ENCODE peak calls at places on chromosomes 11 and 22, in ten cellular contexts. H, Q, Y, K, S, N, A, E, L and T are unnamed samples.
A peak's percentile ranks its signal among the peaks of the same experiment; 100 is the strongest.

GRCh38 chr11:5665746-5666395 is 19.0 kb downstream of the TRIM5 start:
- DNase-seq in A (no peak), N (no peak), K (no peak), H (no peak), Y (no peak), Q (no peak), S (no peak), L (no peak), E (no peak), T (no peak)

GRCh38 chr11:67252831-67253239 is 13.4 kb upstream of the GRK2 start:
- DNase-seq in Y (no peak), L (no peak), S (peak; percentile 65), N (no peak), E (no peak), Q (no peak), K (peak; percentile 46), A (no peak), H (peak; percentile 31), T (no peak)

GRCh38 chr11:132782102-132782501 is 750.2 kb downstream of the OPCML start:
- DNase-seq in Q (no peak), E (no peak), S (no peak), Y (no peak), N (no peak), A (no peak), L (no peak), H (no peak), K (no peak), T (no peak)

GRCh38 chr11:95512682-95513081 is 276.9 kb downstream of the FAM76B start:
- DNase-seq in S (peak; percentile 63), Y (no peak), Q (no peak), H (peak; percentile 49), E (no peak), A (no peak), N (no peak), L (peak; percentile 23), K (peak; percentile 96), T (peak; percentile 71)

GRCh38 chr11:45646275-45646970 is 19.0 kb downstream of the CHST1 start:
- DNase-seq in E (peak; percentile 32), Q (no peak), L (no peak), N (no peak), Y (no peak), S (peak; percentile 27), A (no peak), H (no peak), K (no peak), T (no peak)

GRCh38 chr11:64178203-64178602 is 7.8 kb upstream of the STIP1 start:
- DNase-seq in Q (no peak), A (no peak), S (no peak), E (no peak), N (no peak), L (no peak), Y (no peak), K (no peak), H (no peak), T (no peak)

GRCh38 chr11:72369786-72370185 is 64.5 kb downstream of the CLPB start:
- DNase-seq in Y (no peak), Q (no peak), K (no peak), A (no peak), H (no peak), N (no peak), L (no peak), E (no peak), S (no peak), T (no peak)

GRCh38 chr22:39297490-39298193 is 21.8 kb downstream of the RPL3 start:
- DNase-seq in Q (no peak), L (peak; percentile 46), K (no peak), A (no peak), Y (peak; percentile 81), H (no peak), S (no peak), E (no peak), N (peak; percentile 46), T (no peak)

GRCh38 chr11:65470433-65470832 is 28.4 kb upstream of the MALAT1 start:
- DNase-seq in L (no peak), S (no peak), K (no peak), Y (no peak), E (no peak), A (no peak), H (no peak), Q (no peak), N (no peak), T (no peak)

GRCh38 chr22:24156915-24157782 is 24.1 kb upstream of the SUSD2 start:
- DNase-seq in A (peak; percentile 93), Y (peak; percentile 87), N (peak; percentile 87), E (peak; percentile 98), Q (peak; percentile 84), K (peak; percentile 66), L (peak; percentile 93), H (peak; percentile 83), S (peak; percentile 74), T (peak; percentile 86)

GRCh38 chr11:44889266-44889665 is 61.4 kb downstream of the TP53I11 start:
- DNase-seq in N (no peak), S (no peak), K (no peak), H (no peak), E (no peak), L (no peak), Q (no peak), Y (no peak), A (no peak), T (no peak)

GRCh38 chr11:68369756-68370155 is 57.4 kb downstream of the LRP5 start:
- DNase-seq in K (no peak), N (no peak), A (no peak), Y (no peak), L (no peak), S (no peak), H (no peak), Q (no peak), E (no peak), T (no peak)
- H3K27ac ChIP-seq in K (no peak overlapping the region), N (peak overlapping the region; percentile 77), A (no peak overlapping the region), Y (no peak overlapping the region), L (peak overlapping the region; percentile 95), S (no peak overlapping the region), H (peak overlapping the region; percentile 85), Q (no peak overlapping the region), E (peak overlapping the region; percentile 73), T (no peak overlapping the region)

DNA sequence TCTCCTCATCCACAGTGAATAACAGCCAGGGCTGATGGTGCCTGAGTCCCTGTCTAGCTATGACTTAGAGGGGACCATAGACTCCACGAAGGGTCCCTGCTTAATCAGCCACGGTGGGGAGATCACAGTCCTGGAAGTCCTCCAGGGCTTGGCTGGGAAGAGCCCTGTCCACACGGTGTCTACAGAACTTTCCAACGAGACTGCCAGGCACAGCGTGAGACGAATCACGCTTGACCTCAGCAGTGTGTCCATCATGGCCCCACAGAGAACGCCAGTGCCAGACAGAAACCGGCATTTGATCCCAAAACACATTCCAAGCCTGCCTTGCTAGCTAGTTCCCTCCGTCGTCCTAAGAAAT is 143.4 kb downstream of the CRYBB2 start:
- DNase-seq in Y (peak; percentile 10), N (no peak), A (no peak), S (no peak), H (no peak), E (peak; percentile 54), Q (no peak), K (no peak), L (no peak), T (no peak)
- H3K4me1 ChIP-seq in Y (peaks cover 6% of the 10 kb centered on the region), N (peaks cover 45% of the 10 kb centered on the region), A (no peaks in the 10 kb centered on the region), S (no peaks in the 10 kb centered on the region), H (peaks cover 33% of the 10 kb centered on the region), E (peaks cover 56% of the 10 kb centered on the region), Q (peaks cover 4% of the 10 kb centered on the region), K (no peaks in the 10 kb centered on the region), L (peaks cover 19% of the 10 kb centered on the region), T (no peaks in the 10 kb centered on the region)

DNA sequence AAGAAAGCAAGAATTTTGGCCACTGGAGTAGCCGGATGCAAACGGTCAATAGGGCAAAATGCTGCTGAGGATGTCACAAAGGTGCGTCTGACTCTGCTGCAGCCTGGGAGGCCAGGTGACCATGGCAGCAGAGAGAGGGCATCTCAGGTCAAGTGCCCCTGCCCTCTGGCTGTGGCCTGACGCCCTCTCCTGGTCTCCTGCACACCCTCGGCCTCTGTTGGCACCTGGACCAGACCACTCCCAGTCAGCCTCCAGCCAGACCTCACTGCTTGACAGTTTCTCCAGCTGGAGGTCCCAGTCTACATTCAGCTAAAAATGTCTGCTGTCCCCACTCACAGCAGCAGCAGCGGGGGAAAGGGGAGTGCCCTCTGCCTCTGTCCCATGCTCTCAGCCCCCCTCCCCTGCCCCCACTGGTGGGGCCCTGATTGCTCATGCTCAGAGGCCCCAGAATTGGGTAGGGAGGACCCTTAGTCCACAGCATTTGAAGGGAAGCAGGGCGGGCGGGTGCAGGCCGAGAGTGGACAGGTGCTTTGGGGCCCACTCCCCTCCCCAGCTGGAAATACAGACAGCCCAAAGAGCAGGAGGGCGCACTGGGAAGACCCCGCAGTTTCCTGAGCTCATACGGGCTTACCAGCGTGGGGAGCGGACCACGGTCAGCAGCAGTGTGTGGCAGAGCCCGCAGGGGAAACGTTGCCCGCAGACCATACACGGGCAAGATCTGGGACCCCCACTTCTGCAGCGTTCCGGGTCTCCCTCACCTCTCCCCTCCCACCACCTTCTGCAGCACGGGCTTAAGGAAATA is 1.6 kb upstream of the BRSK2 start:
- DNase-seq in S (no peak), A (peak; percentile 63), Y (peak; percentile 72), L (peak; percentile 19), N (no peak), K (no peak), E (no peak), Q (no peak), H (no peak), T (peak; percentile 69)
- H3K4me3 ChIP-seq in S (no peak overlapping the region), A (peak overlapping the region; percentile 74), Y (no peak overlapping the region), L (no peak overlapping the region), N (peak overlapping the region; percentile 59), K (no peak overlapping the region), E (no peak overlapping the region), Q (no peak overlapping the region), H (no peak overlapping the region), T (peak overlapping the region; percentile 59)

GRCh38 chr11:11608783-11609232 is 13.0 kb downstream of the GALNT18 start:
- DNase-seq in N (no peak), E (no peak), S (peak; percentile 77), Y (no peak), A (no peak), Q (no peak), L (no peak), H (no peak), K (peak; percentile 37), T (no peak)

GRCh38 chr11:11612439-11612838 is 9.4 kb downstream of the GALNT18 start:
- DNase-seq in H (no peak), E (no peak), S (no peak), A (no peak), K (no peak), N (no peak), Q (no peak), Y (no peak), L (no peak), T (no peak)

GRCh38 chr11:11605821-11606450 is 15.9 kb downstream of the GALNT18 start:
- DNase-seq in E (no peak), Y (no peak), H (no peak), L (no peak), S (peak; percentile 83), K (no peak), N (no peak), A (no peak), Q (no peak), T (no peak)

GRCh38 chr11:11607772-11608171 is 14.0 kb downstream of the GALNT18 start:
- DNase-seq in S (peak; percentile 82), Y (no peak), A (no peak), N (no peak), H (no peak), K (no peak), Q (no peak), E (no peak), L (no peak), T (no peak)

DNA sequence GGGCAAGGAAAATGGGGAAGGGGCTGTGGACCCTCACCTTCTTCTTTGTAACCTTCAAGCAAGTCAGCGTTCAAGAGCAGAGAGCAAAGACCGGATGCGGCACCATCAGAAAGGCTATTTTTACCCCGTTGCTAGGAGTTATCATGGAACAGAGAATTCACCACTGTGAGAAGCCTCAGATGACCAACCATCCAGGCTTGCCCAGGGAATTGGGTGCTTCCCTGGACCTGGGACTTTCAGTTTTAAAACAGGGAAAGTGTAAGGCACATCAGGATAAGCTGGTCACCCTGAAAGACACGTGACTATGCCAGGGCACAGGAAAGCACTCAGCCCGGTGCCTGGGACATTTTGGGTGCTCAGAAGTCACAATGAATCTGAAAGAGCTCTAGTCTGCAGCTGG is 10.4 kb downstream of the GALNT18 start:
- DNase-seq in Q (no peak), Y (no peak), H (peak; percentile 45), E (no peak), S (no peak), A (no peak), N (no peak), K (no peak), L (no peak), T (no peak)
- H3K27ac ChIP-seq in Q (no peak overlapping the region), Y (no peak overlapping the region), H (peak overlapping the region; percentile 79), E (no peak overlapping the region), S (no peak overlapping the region), A (no peak overlapping the region), N (no peak overlapping the region), K (no peak overlapping the region), L (no peak overlapping the region), T (no peak overlapping the region)